ENCODE peak calls at places on chromosomes 16 and 17, in nine cellular contexts. Z is CD8-positive, alpha-beta T cell; D is Peyer's patch; R is A673; A is psoas muscle; W is right cardiac atrium; V is small intestine; G is heart right ventricle; I is body of pancreas. K is an unnamed sample. For H3K9me3 and H3K4me1, the result is how much of the 10 kb centered on the place peaks cover.

GRCh38 chr17:49987681-49988441 is 7.2 kb downstream of the DLX3 start:
- DNase-seq in Z (no peak), D (peak), R (peak), A (no peak), W (peak), V (no peak), G (no peak), I (no peak), K (no peak)

GRCh38 chr16:87602821-87603683 is 744 bp downstream of the JPH3 start:
- DNase-seq in Z (no peak), D (no peak), R (no peak), A (no peak), W (no peak), V (no peak), G (no peak), I (no peak), K (peak)

GRCh38 chr16:27253526-27253930 is 15.0 kb downstream of the NSMCE1 start:
- DNase-seq in Z (no peak), D (peak), R (peak), A (no peak), W (no peak), V (no peak), G (no peak), I (no peak), K (no peak)

GRCh38 chr16:4350787-4351659 is at the start of gene PAM16:
- DNase-seq in Z (peak), D (peak), R (peak), A (peak), W (peak), V (peak), G (peak), I (peak), K (peak)

GRCh38 chr16:59370717-59371116 is 636.6 kb upstream of the GOT2 start:
- DNase-seq in Z (no peak), D (no peak), R (no peak), A (no peak), W (no peak), V (no peak), G (no peak), I (no peak), K (no peak)

GRCh38 chr17:39822051-39822450 is 42.1 kb downstream of the IKZF3 start:
- DNase-seq in Z (no peak), D (no peak), R (no peak), A (no peak), W (no peak), V (no peak), G (no peak), I (no peak), K (no peak)

GRCh38 chr17:74918906-74919305 is 4.1 kb downstream of the USH1G start:
- DNase-seq in Z (no peak), D (no peak), R (no peak), A (no peak), W (no peak), V (no peak), G (no peak), I (no peak), K (no peak)

GRCh38 chr16:29021471-29021870 is 36.6 kb downstream of the LAT start:
- DNase-seq in Z (no peak), D (no peak), R (no peak), A (no peak), W (no peak), V (no peak), G (no peak), I (no peak), K (no peak)

GRCh38 chr17:81339502-81340296 is 44.6 kb upstream of the SLC38A10 start:
- DNase-seq in Z (no peak), D (no peak), R (no peak), A (no peak), W (peak), V (peak), G (no peak), I (peak), K (no peak)

GRCh38 chr17:57585341-57586098 is 159.6 kb downstream of the CCDC182 start:
- DNase-seq in Z (no peak), D (no peak), R (no peak), A (no peak), W (peak), V (no peak), G (no peak), I (no peak), K (no peak)

GRCh38 chr17:14922421-14922820 is 342.7 kb downstream of the PMP22 start:
- DNase-seq in Z (no peak), D (no peak), R (no peak), A (no peak), W (no peak), V (no peak), G (no peak), I (peak), K (no peak)

GRCh38 chr17:5809580-5810188 is 225.4 kb upstream of the NLRP1 start:
- DNase-seq in Z (no peak), D (no peak), R (no peak), A (no peak), W (no peak), V (no peak), G (no peak), I (no peak), K (no peak)

GRCh38 chr17:5812590-5812989 is 228.3 kb upstream of the NLRP1 start:
- DNase-seq in Z (no peak), D (no peak), R (no peak), A (no peak), W (no peak), V (no peak), G (no peak), I (no peak), K (no peak)

GRCh38 chr17:5813357-5813756 is 229.0 kb upstream of the NLRP1 start:
- DNase-seq in Z (no peak), D (no peak), R (no peak), A (no peak), W (no peak), V (no peak), G (no peak), I (no peak), K (no peak)

GRCh38 chr17:5804226-5804625 is 219.9 kb upstream of the NLRP1 start:
- DNase-seq in Z (no peak), D (no peak), R (no peak), A (no peak), W (no peak), V (no peak), G (no peak), I (no peak), K (no peak)

DNA sequence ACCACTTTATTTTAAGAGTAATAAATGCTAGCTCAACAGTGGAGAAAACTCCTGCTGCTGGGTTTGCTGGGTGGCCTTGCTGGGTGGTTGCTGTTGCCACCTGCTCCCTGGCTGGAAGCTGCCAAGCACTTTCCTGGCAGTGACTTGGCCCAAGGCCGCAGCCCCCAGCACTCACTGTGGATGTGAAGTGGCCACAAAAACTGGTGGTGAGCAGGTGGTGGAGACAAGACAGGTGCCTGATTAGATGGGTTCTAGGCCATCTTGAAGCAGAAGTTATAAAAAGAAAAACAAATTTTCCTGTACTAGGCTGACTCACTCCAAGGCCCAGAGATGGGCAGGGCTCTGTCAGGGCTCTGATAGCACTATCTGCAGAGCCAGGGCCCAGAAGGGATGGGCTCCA is 224.7 kb upstream of the NLRP1 start:
- DNase-seq in Z (no peak), D (no peak), R (no peak), A (no peak), W (no peak), V (no peak), G (no peak), I (no peak), K (no peak)
- H3K9me3 ChIP-seq in Z (under half), D (under half), R (under half), A (under half), W (under half), V (under half), G (under half), I (under half), K (under half)

GRCh38 chr16:46789499-46790414 is 41.2 kb downstream of the C16orf87 start:
- DNase-seq in Z (peak), D (peak), R (peak), A (peak), W (peak), V (peak), G (peak), I (peak), K (no peak)

GRCh38 chr16:46790599-46791270 is 40.2 kb downstream of the C16orf87 start:
- DNase-seq in Z (no peak), D (no peak), R (peak), A (no peak), W (no peak), V (no peak), G (no peak), I (no peak), K (no peak)

GRCh38 chr16:46796764-46797269 is 34.2 kb downstream of the C16orf87 start:
- DNase-seq in Z (no peak), D (no peak), R (no peak), A (no peak), W (no peak), V (no peak), G (no peak), I (no peak), K (no peak)

GRCh38 chr16:46789075-46789474 is 40.9 kb upstream of the MYLK3 start:
- DNase-seq in Z (no peak), D (no peak), R (no peak), A (no peak), W (no peak), V (no peak), G (no peak), I (no peak), K (no peak)

DNA sequence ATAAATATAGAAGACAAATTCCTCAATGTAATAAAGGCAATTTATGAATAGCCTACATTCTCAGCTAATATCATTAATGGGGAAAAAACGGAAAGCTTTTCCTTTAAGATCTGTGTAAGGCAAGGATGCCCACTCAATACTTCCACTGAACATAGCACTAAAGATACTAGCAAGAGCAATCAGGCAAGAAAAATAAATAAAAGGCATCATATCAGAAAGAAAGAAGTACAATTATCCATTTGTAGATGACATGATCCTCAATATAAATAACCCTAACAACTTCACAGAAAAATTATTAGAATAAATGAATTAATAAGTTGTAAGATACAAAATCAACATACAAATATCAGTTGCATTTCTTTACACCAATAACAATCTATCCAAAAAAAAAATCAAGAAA is 37.1 kb downstream of the C16orf87 start:
- DNase-seq in Z (no peak), D (no peak), R (no peak), A (no peak), W (no peak), V (no peak), G (no peak), I (no peak), K (no peak)
- H3K4me1 ChIP-seq in Z (under half), D (under half), R (under half), A (under half), W (under half), V (under half), G (under half), I (under half), K (under half)

DNA sequence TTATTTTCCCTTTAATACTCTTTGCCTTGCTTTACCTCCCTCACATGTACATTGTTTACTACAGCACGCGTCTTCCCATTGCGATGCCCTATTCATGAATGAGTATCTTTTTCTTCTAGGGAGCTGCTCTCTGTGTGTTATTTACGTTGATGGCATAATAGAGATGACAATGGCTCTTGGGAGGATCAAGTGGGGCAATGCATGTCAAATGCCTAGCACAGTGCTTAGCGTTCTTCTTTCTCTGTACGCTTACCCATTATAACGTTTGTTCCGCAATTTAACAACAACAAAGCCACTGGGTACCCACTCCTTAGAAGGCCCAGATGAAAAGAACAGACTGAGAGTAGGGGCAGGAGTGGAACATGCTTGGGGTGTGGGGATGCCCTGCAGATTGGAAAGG is 271.6 kb upstream of the TNRC6C start:
- DNase-seq in Z (no peak), D (peak), R (no peak), A (no peak), W (no peak), V (no peak), G (no peak), I (no peak), K (no peak)
- H3K9me3 ChIP-seq in Z (under half), D (under half), R (under half), A (under half), W (under half), V (under half), G (under half), I (under half), K (under half)

DNA sequence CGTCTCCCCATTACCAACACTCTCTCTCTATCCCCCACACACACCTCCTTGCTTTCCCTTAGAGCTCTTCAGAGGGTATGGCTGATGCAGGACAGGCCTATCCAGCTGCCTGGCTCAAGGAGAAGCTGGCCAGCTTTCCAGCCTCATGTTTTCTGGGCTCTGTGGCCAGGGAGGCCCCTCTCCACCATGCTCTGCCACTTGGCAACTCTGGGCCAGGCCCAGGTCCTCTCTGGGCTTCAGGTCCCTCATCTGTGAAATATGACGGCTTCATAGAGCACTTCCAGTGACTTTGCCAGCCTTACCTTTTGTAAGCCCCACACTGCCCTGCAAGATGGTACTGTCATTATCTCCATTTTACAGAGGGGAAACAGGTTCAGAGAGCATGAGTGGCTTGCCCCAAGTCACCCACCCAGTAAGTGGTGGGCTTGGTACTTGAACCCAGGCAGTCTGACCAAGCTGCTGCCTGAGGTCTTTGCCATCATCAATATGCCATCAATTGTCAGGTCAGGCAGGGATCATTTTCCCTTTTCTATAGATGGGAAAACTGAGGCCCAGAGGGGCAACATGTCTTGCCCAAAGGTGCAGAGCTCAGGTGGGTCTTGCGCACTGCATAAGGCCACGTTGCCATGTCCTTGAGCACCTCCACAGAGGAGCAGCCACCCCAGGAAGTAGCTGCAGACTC is 548 bp upstream of the ADGRG5 start:
- DNase-seq in Z (no peak), D (no peak), R (no peak), A (no peak), W (peak), V (no peak), G (no peak), I (no peak), K (peak)
- H3K4me1 ChIP-seq in Z (half or more), D (under half), R (under half), A (under half), W (under half), V (under half), G (under half), I (under half), K (under half)

GRCh38 chr16:3295209-3295608 is 10.0 kb downstream of the TIGD7 start:
- DNase-seq in Z (no peak), D (no peak), R (no peak), A (no peak), W (no peak), V (no peak), G (no peak), I (no peak), K (no peak)

GRCh38 chr16:3289998-3290673 is 6.8 kb downstream of the ZNF263 start:
- DNase-seq in Z (no peak), D (no peak), R (no peak), A (no peak), W (no peak), V (no peak), G (no peak), I (no peak), K (no peak)

GRCh38 chr16:3295783-3296182 is 9.4 kb downstream of the TIGD7 start:
- DNase-seq in Z (no peak), D (no peak), R (no peak), A (no peak), W (no peak), V (no peak), G (no peak), I (no peak), K (no peak)

DNA sequence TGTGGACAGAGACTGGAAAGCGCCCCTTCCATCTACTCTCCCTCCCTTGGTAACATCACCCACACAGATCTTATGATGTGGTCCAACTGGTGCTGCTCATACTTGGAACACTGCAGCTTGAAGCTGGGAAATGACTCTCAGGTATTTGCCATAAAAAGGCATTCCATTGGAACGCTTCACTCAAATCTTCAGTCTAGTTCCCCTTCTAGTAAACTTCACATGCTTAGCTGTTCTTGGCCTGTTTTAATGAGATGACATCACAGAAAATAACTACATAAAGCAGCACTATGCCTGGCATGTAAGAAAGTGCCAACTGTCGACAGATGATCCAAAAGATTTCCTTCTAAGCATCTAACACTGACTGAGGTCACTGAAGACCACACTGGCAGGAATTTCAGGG is 9.3 kb downstream of the ZNF263 start:
- DNase-seq in Z (no peak), D (no peak), R (no peak), A (no peak), W (no peak), V (no peak), G (no peak), I (no peak), K (no peak)
- H3K9me3 ChIP-seq in Z (half or more), D (under half), R (half or more), A (half or more), W (under half), V (under half), G (half or more), I (under half), K (under half)

GRCh38 chr16:57638381-57638780 is 10.0 kb downstream of the ADGRG1 start:
- DNase-seq in Z (no peak), D (no peak), R (no peak), A (no peak), W (no peak), V (peak), G (no peak), I (no peak), K (no peak)

GRCh38 chr16:57639172-57639571 is 10.7 kb downstream of the ADGRG1 start:
- DNase-seq in Z (peak), D (no peak), R (peak), A (no peak), W (peak), V (no peak), G (peak), I (peak), K (peak)

GRCh38 chr16:57637020-57637419 is 8.6 kb downstream of the ADGRG1 start:
- DNase-seq in Z (no peak), D (no peak), R (no peak), A (no peak), W (no peak), V (no peak), G (no peak), I (no peak), K (no peak)

GRCh38 chr16:57637424-57637823 is 9.0 kb downstream of the ADGRG1 start:
- DNase-seq in Z (no peak), D (no peak), R (no peak), A (peak), W (peak), V (no peak), G (peak), I (no peak), K (peak)

DNA sequence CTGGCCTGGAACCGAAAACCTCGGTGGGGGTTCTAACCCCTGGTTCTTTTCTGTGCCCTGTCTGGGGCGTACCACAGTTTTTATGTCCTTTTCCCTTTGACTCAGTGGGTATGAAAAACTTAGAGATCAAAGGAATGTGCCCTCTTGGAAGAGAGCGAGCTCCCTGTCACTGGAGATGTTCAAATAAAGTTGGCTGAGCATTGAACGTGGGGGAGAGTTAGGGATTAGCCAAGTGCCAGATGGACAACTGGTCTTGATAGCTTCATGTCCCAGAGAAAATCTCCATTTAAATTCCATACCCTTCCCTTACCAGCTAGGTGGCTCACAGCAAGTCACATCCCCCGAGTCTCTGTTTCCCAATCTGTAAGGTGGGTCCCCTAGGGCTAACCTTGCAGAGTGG is 9.5 kb downstream of the ADGRG1 start:
- DNase-seq in Z (no peak), D (no peak), R (no peak), A (no peak), W (no peak), V (no peak), G (no peak), I (no peak), K (no peak)
- H3K4me1 ChIP-seq in Z (under half), D (under half), R (under half), A (under half), W (under half), V (under half), G (under half), I (half or more), K (under half)